ENCODE peak calls at places on chromosome 5, in seven cellular contexts. One of them, this sample, is unnamed.

GRCh38 chr5:158880514-158881001 is 219.2 kb downstream of the EBF1 start:
- DNase-seq in head of caudate nucleus: no peak
- DNase-seq in nucleus accumbens: no peak
- DNase-seq in colonic mucosa: no peak
- DNase-seq in activated CD4-positive, alpha-beta T cell treated with anti-CD3 and anti-CD28 coated beads, Interleukin-2, amount 50 U/mL, for 4 hours: no peak
- DNase-seq in GM19239: no peak
- DNase-seq in cerebellar nuclear complex: no peak
- DNase-seq in this sample: no peak

GRCh38 chr5:80217667-80218066 is 38.2 kb downstream of the SERINC5 start:
- DNase-seq in head of caudate nucleus: no peak
- DNase-seq in nucleus accumbens: no peak
- DNase-seq in colonic mucosa: no peak
- DNase-seq in activated CD4-positive, alpha-beta T cell treated with anti-CD3 and anti-CD28 coated beads, Interleukin-2, amount 50 U/mL, for 4 hours: no peak
- DNase-seq in GM19239: no peak
- DNase-seq in cerebellar nuclear complex: no peak
- DNase-seq in this sample: no peak

GRCh38 chr5:140018920-140019644 is 24.0 kb downstream of the NRG2 start:
- DNase-seq in head of caudate nucleus: no peak
- DNase-seq in nucleus accumbens: no peak
- DNase-seq in colonic mucosa: no peak
- DNase-seq in activated CD4-positive, alpha-beta T cell treated with anti-CD3 and anti-CD28 coated beads, Interleukin-2, amount 50 U/mL, for 4 hours: no peak
- DNase-seq in GM19239: no peak
- DNase-seq in cerebellar nuclear complex: no peak
- DNase-seq in this sample: no peak

GRCh38 chr5:41200506-41200905 is 12.8 kb downstream of the C6 start:
- DNase-seq in head of caudate nucleus: no peak
- DNase-seq in nucleus accumbens: no peak
- DNase-seq in colonic mucosa: no peak
- DNase-seq in activated CD4-positive, alpha-beta T cell treated with anti-CD3 and anti-CD28 coated beads, Interleukin-2, amount 50 U/mL, for 4 hours: no peak
- DNase-seq in GM19239: no peak
- DNase-seq in cerebellar nuclear complex: no peak
- DNase-seq in this sample: no peak

GRCh38 chr5:34480810-34481528 is 175.2 kb upstream of the RAI14 start:
- DNase-seq in head of caudate nucleus: no peak
- DNase-seq in nucleus accumbens: no peak
- DNase-seq in colonic mucosa: no peak
- DNase-seq in activated CD4-positive, alpha-beta T cell treated with anti-CD3 and anti-CD28 coated beads, Interleukin-2, amount 50 U/mL, for 4 hours: no peak
- DNase-seq in GM19239: no peak
- DNase-seq in cerebellar nuclear complex: no peak
- DNase-seq in this sample: no peak

GRCh38 chr5:179585903-179586511 is 35.7 kb downstream of the RUFY1 start:
- DNase-seq in head of caudate nucleus: no peak
- DNase-seq in nucleus accumbens: no peak
- DNase-seq in colonic mucosa: no peak
- DNase-seq in activated CD4-positive, alpha-beta T cell treated with anti-CD3 and anti-CD28 coated beads, Interleukin-2, amount 50 U/mL, for 4 hours: no peak
- DNase-seq in GM19239: no peak
- DNase-seq in cerebellar nuclear complex: no peak
- DNase-seq in this sample: no peak

GRCh38 chr5:130198927-130199326 is 294.7 kb downstream of the CHSY3 start:
- DNase-seq in head of caudate nucleus: no peak
- DNase-seq in nucleus accumbens: no peak
- DNase-seq in colonic mucosa: no peak
- DNase-seq in activated CD4-positive, alpha-beta T cell treated with anti-CD3 and anti-CD28 coated beads, Interleukin-2, amount 50 U/mL, for 4 hours: no peak
- DNase-seq in GM19239: no peak
- DNase-seq in cerebellar nuclear complex: no peak
- DNase-seq in this sample: no peak

GRCh38 chr5:165296401-165297130 is 1791.1 kb downstream of the MAT2B start:
- DNase-seq in head of caudate nucleus: no peak
- DNase-seq in nucleus accumbens: no peak
- DNase-seq in colonic mucosa: no peak
- DNase-seq in activated CD4-positive, alpha-beta T cell treated with anti-CD3 and anti-CD28 coated beads, Interleukin-2, amount 50 U/mL, for 4 hours: no peak
- DNase-seq in GM19239: no peak
- DNase-seq in cerebellar nuclear complex: no peak
- DNase-seq in this sample: no peak

GRCh38 chr5:16492398-16493175 is 27.0 kb upstream of the ZNF622 start:
- DNase-seq in head of caudate nucleus: no peak
- DNase-seq in nucleus accumbens: no peak
- DNase-seq in colonic mucosa: peak; percentile 84
- DNase-seq in activated CD4-positive, alpha-beta T cell treated with anti-CD3 and anti-CD28 coated beads, Interleukin-2, amount 50 U/mL, for 4 hours: no peak
- DNase-seq in GM19239: no peak
- DNase-seq in cerebellar nuclear complex: no peak
- DNase-seq in this sample: no peak

GRCh38 chr5:175711031-175711430 is 53.2 kb downstream of the HRH2 start:
- DNase-seq in head of caudate nucleus: peak; percentile 91
- DNase-seq in nucleus accumbens: no peak
- DNase-seq in colonic mucosa: no peak
- DNase-seq in activated CD4-positive, alpha-beta T cell treated with anti-CD3 and anti-CD28 coated beads, Interleukin-2, amount 50 U/mL, for 4 hours: no peak
- DNase-seq in GM19239: no peak
- DNase-seq in cerebellar nuclear complex: no peak
- DNase-seq in this sample: no peak

GRCh38 chr5:109413463-109413862 is 3.7 kb upstream of the PJA2 start:
- DNase-seq in head of caudate nucleus: no peak
- DNase-seq in nucleus accumbens: peak; percentile 9
- DNase-seq in colonic mucosa: no peak
- DNase-seq in activated CD4-positive, alpha-beta T cell treated with anti-CD3 and anti-CD28 coated beads, Interleukin-2, amount 50 U/mL, for 4 hours: no peak
- DNase-seq in GM19239: no peak
- DNase-seq in cerebellar nuclear complex: no peak
- DNase-seq in this sample: no peak

GRCh38 chr5:114360816-114361723 is 800 bp upstream of the KCNN2 start:
- DNase-seq in head of caudate nucleus: peak; percentile 44
- DNase-seq in nucleus accumbens: peak; percentile 18
- DNase-seq in colonic mucosa: peak; percentile 26
- DNase-seq in activated CD4-positive, alpha-beta T cell treated with anti-CD3 and anti-CD28 coated beads, Interleukin-2, amount 50 U/mL, for 4 hours: no peak
- DNase-seq in GM19239: no peak
- DNase-seq in cerebellar nuclear complex: no peak
- DNase-seq in this sample: peak; percentile 25

GRCh38 chr5:174259691-174260420 is 214.3 kb downstream of the NSG2 start:
- DNase-seq in head of caudate nucleus: no peak
- DNase-seq in nucleus accumbens: no peak
- DNase-seq in colonic mucosa: no peak
- DNase-seq in activated CD4-positive, alpha-beta T cell treated with anti-CD3 and anti-CD28 coated beads, Interleukin-2, amount 50 U/mL, for 4 hours: no peak
- DNase-seq in GM19239: no peak
- DNase-seq in cerebellar nuclear complex: no peak
- DNase-seq in this sample: no peak

GRCh38 chr5:149504649-149505048 is 46.6 kb downstream of the CSNK1A1 start:
- DNase-seq in head of caudate nucleus: no peak
- DNase-seq in nucleus accumbens: no peak
- DNase-seq in colonic mucosa: no peak
- DNase-seq in activated CD4-positive, alpha-beta T cell treated with anti-CD3 and anti-CD28 coated beads, Interleukin-2, amount 50 U/mL, for 4 hours: no peak
- DNase-seq in GM19239: no peak
- DNase-seq in cerebellar nuclear complex: no peak
- DNase-seq in this sample: no peak

GRCh38 chr5:27191786-27192505 is 153.6 kb upstream of the CDH9 start:
- DNase-seq in head of caudate nucleus: no peak
- DNase-seq in nucleus accumbens: no peak
- DNase-seq in colonic mucosa: no peak
- DNase-seq in activated CD4-positive, alpha-beta T cell treated with anti-CD3 and anti-CD28 coated beads, Interleukin-2, amount 50 U/mL, for 4 hours: no peak
- DNase-seq in GM19239: no peak
- DNase-seq in cerebellar nuclear complex: no peak
- DNase-seq in this sample: no peak

GRCh38 chr5:116454417-116454927 is 120.2 kb downstream of the SEMA6A start:
- DNase-seq in head of caudate nucleus: no peak
- DNase-seq in nucleus accumbens: no peak
- DNase-seq in colonic mucosa: no peak
- DNase-seq in activated CD4-positive, alpha-beta T cell treated with anti-CD3 and anti-CD28 coated beads, Interleukin-2, amount 50 U/mL, for 4 hours: no peak
- DNase-seq in GM19239: peak; percentile 65
- DNase-seq in cerebellar nuclear complex: no peak
- DNase-seq in this sample: no peak

GRCh38 chr5:58666141-58666540 is 83.3 kb downstream of the RAB3C start:
- DNase-seq in head of caudate nucleus: no peak
- DNase-seq in nucleus accumbens: no peak
- DNase-seq in colonic mucosa: no peak
- DNase-seq in activated CD4-positive, alpha-beta T cell treated with anti-CD3 and anti-CD28 coated beads, Interleukin-2, amount 50 U/mL, for 4 hours: no peak
- DNase-seq in GM19239: no peak
- DNase-seq in cerebellar nuclear complex: no peak
- DNase-seq in this sample: no peak

GRCh38 chr5:88671808-88672499 is 211.0 kb downstream of the MEF2C start:
- DNase-seq in head of caudate nucleus: peak; percentile 33
- DNase-seq in nucleus accumbens: peak; percentile 66
- DNase-seq in colonic mucosa: no peak
- DNase-seq in activated CD4-positive, alpha-beta T cell treated with anti-CD3 and anti-CD28 coated beads, Interleukin-2, amount 50 U/mL, for 4 hours: no peak
- DNase-seq in GM19239: no peak
- DNase-seq in cerebellar nuclear complex: no peak
- DNase-seq in this sample: no peak

This sample was measured in activated T-cell treated with anti-CD3 and anti-CD28 coated beads, Interleukin-2, amount 50 U/mL, for 24 hours.